ENCODE peak calls at places on chromosomes 12 and 14, in seven cellular contexts. H is mesendoderm, F is H9, C is IMR-90, O is neuronal stem cell, M is H1, J is trophoblast cell. E is an unnamed sample.

GRCh38 chr12:124185970-124186686 is 108.8 kb upstream of the RFLNA start:
- DNase-seq in H (no peak), F (no peak), C (no peak), O (peak), M (no peak), J (no peak), E (no peak)

GRCh38 chr14:38469156-38469555 is 213.3 kb upstream of the CLEC14A start:
- DNase-seq in H (no peak), F (no peak), C (peak), O (no peak), M (no peak), J (no peak), E (peak)

GRCh38 chr14:69712637-69713088 is 54.3 kb upstream of the SRSF5 start:
- DNase-seq in H (peak), F (peak), C (no peak), O (no peak), M (no peak), J (no peak), E (no peak)

GRCh38 chr14:70955543-70956480 is 48.6 kb downstream of the PCNX1 start:
- DNase-seq in H (peak), F (no peak), C (peak), O (no peak), M (no peak), J (peak), E (peak)

GRCh38 chr12:93408813-93409212 is 31.1 kb downstream of the NUDT4 start:
- DNase-seq in H (no peak), F (no peak), C (no peak), O (no peak), M (no peak), J (peak), E (no peak)

GRCh38 chr12:104866286-104866685 is 91.8 kb downstream of the SLC41A2 start:
- DNase-seq in H (no peak), F (no peak), C (peak), O (no peak), M (no peak), J (no peak), E (no peak)

GRCh38 chr14:24246765-24247212 is 4.4 kb upstream of the TINF2 start:
- DNase-seq in H (no peak), F (no peak), C (peak), O (no peak), M (no peak), J (no peak), E (peak)

GRCh38 chr14:104296388-104297312 is 158.3 kb downstream of the KIF26A start:
- DNase-seq in H (no peak), F (peak), C (no peak), O (no peak), M (no peak), J (no peak), E (no peak)

GRCh38 chr12:95151821-95152220 is 65.4 kb downstream of the FGD6 start:
- DNase-seq in H (no peak), F (no peak), C (no peak), O (no peak), M (no peak), J (no peak), E (no peak)

GRCh38 chr14:52315355-52315718 is 1.2 kb downstream of the PTGER2 start:
- DNase-seq in H (peak), F (no peak), C (peak), O (no peak), M (no peak), J (peak), E (peak)

GRCh38 chr12:82708507-82708906 is 21.8 kb downstream of the TMTC2 start:
- DNase-seq in H (peak), F (peak), C (no peak), O (no peak), M (peak), J (no peak), E (no peak)

GRCh38 chr12:106178582-106178981 is 39.8 kb upstream of the NUAK1 start:
- DNase-seq in H (peak), F (peak), C (no peak), O (peak), M (no peak), J (peak), E (no peak)

GRCh38 chr14:29810064-29810463 is 117.6 kb downstream of the PRKD1 start:
- DNase-seq in H (no peak), F (no peak), C (no peak), O (no peak), M (no peak), J (no peak), E (no peak)

GRCh38 chr12:94969424-94969823 is 34.1 kb downstream of the NDUFA12 start:
- DNase-seq in H (no peak), F (no peak), C (no peak), O (no peak), M (no peak), J (no peak), E (no peak)

GRCh38 chr12:51759175-51759574 is 89.3 kb downstream of the FIGNL2 start:
- DNase-seq in H (no peak), F (no peak), C (peak), O (no peak), M (no peak), J (no peak), E (peak)

GRCh38 chr12:93361159-93361919 is 16.4 kb upstream of the NUDT4 start:
- DNase-seq in H (peak), F (no peak), C (peak), O (no peak), M (no peak), J (peak), E (no peak)

GRCh38 chr14:102279688-102280348 is 25.1 kb downstream of the MOK start:
- DNase-seq in H (peak), F (no peak), C (peak), O (no peak), M (no peak), J (peak), E (peak)

GRCh38 chr14:23202001-23202400 is 18.5 kb upstream of the SLC7A8 start:
- DNase-seq in H (no peak), F (no peak), C (no peak), O (no peak), M (no peak), J (no peak), E (no peak)

GRCh38 chr12:70068743-70069142 is 174.5 kb upstream of the CNOT2 start:
- DNase-seq in H (no peak), F (no peak), C (no peak), O (no peak), M (no peak), J (no peak), E (no peak)

GRCh38 chr14:73712540-73713141 is 1.5 kb downstream of the PNMA1 start:
- DNase-seq in H (peak), F (peak), C (peak), O (peak), M (no peak), J (no peak), E (no peak)

GRCh38 chr12:18224745-18225144 is 36.6 kb upstream of the PIK3C2G start:
- DNase-seq in H (peak), F (no peak), C (peak), O (peak), M (peak), J (peak), E (peak)

GRCh38 chr12:51118706-51119105 is 35.3 kb upstream of the CSRNP2 start:
- DNase-seq in H (peak), F (no peak), C (peak), O (no peak), M (no peak), J (peak), E (no peak)

GRCh38 chr14:87944987-87945604 is 47.9 kb downstream of the GALC start:
- DNase-seq in H (peak), F (no peak), C (peak), O (peak), M (no peak), J (peak), E (peak)

GRCh38 chr14:69994002-69994401 is 114.8 kb downstream of the SMOC1 start:
- DNase-seq in H (no peak), F (no peak), C (peak), O (no peak), M (no peak), J (no peak), E (no peak)

GRCh38 chr14:104112609-104113571 is 25.5 kb upstream of the KIF26A start:
- DNase-seq in H (no peak), F (no peak), C (no peak), O (no peak), M (no peak), J (no peak), E (no peak)

GRCh38 chr14:51277753-51278415 is 37.8 kb downstream of the TMX1 start:
- DNase-seq in H (no peak), F (no peak), C (no peak), O (no peak), M (no peak), J (no peak), E (no peak)

GRCh38 chr12:47712171-47712570 is 6.3 kb upstream of the RPAP3 start:
- DNase-seq in H (no peak), F (peak), C (no peak), O (no peak), M (no peak), J (no peak), E (no peak)

GRCh38 chr12:26114720-26115406 is 10.0 kb downstream of the BHLHE41 start:
- DNase-seq in H (no peak), F (no peak), C (no peak), O (no peak), M (no peak), J (no peak), E (no peak)

GRCh38 chr14:53306267-53306721 is 153.2 kb upstream of the DDHD1 start:
- DNase-seq in H (peak), F (peak), C (peak), O (peak), M (peak), J (peak), E (peak)

GRCh38 chr14:39318574-39318973 is 84.9 kb downstream of the MIA2 start:
- DNase-seq in H (no peak), F (no peak), C (peak), O (no peak), M (no peak), J (no peak), E (no peak)

GRCh38 chr14:75752907-75753594 is 92.0 kb downstream of the TTLL5 start:
- DNase-seq in H (no peak), F (no peak), C (peak), O (no peak), M (no peak), J (no peak), E (no peak)

GRCh38 chr14:80385340-80385739 is 174.0 kb upstream of the DIO2 start:
- DNase-seq in H (no peak), F (no peak), C (no peak), O (no peak), M (no peak), J (no peak), E (no peak)

GRCh38 chr14:31510222-31510621 is 22.4 kb upstream of the GPR33 start:
- DNase-seq in H (peak), F (no peak), C (peak), O (no peak), M (no peak), J (peak), E (peak)

GRCh38 chr14:38040411-38040810 is 167.3 kb upstream of the SSTR1 start:
- DNase-seq in H (no peak), F (no peak), C (no peak), O (no peak), M (no peak), J (no peak), E (peak)

GRCh38 chr14:76929927-76930326 is 98.6 kb downstream of the IRF2BPL start:
- DNase-seq in H (peak), F (no peak), C (no peak), O (no peak), M (no peak), J (peak), E (peak)

GRCh38 chr12:14852880-14853279 is 9.6 kb upstream of the ART4 start:
- DNase-seq in H (no peak), F (no peak), C (no peak), O (no peak), M (no peak), J (no peak), E (no peak)

GRCh38 chr12:14853966-14854365 is 10.6 kb upstream of the ART4 start:
- DNase-seq in H (no peak), F (no peak), C (no peak), O (no peak), M (no peak), J (peak), E (no peak)

GRCh38 chr12:14858513-14858912 is 15.2 kb upstream of the ART4 start:
- DNase-seq in H (no peak), F (no peak), C (no peak), O (no peak), M (no peak), J (no peak), E (no peak)

GRCh38 chr12:14850929-14851663 is 7.8 kb upstream of the ART4 start:
- DNase-seq in H (no peak), F (no peak), C (no peak), O (no peak), M (no peak), J (no peak), E (no peak)

DNA sequence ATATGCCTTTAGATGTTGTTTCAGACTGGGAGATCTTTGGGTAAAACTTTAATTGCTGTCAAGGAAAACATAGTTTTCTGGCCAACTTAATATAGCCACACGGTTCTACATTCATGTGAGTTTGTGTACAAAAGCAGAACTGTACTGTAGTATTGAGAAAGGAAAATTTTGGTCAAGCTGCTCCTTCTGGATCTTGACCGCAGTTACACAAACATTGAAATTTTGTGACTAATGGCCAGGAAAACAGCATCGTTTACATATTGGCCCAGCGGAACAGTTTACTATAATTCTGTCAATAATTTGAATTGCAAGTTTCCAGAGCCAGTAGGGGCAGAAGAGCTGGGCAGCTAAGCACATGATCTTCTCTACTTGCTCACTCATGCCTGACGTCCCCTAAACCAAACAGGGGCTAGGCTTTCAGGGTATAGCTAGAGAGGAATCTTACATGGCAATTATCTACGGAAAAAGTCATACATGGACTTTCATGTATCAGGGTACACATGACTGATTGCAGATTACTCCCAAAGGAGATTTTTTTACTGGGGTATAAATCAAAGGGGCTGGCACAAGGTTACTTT is 11.3 kb upstream of the ART4 start:
- DNase-seq in H (no peak), F (no peak), C (peak), O (no peak), M (no peak), J (peak), E (peak)
- H3K4me2 ChIP-seq in H (no peak), F (no peak), C (no peak), O (no peak), M (no peak), J (no peak), E (no peak)

GRCh38 chr14:62001988-62002387 is 239.8 kb downstream of the SNAPC1 start:
- DNase-seq in H (no peak), F (no peak), C (no peak), O (no peak), M (no peak), J (no peak), E (no peak)

GRCh38 chr14:62002636-62003035 is 240.4 kb downstream of the SNAPC1 start:
- DNase-seq in H (no peak), F (no peak), C (peak), O (no peak), M (no peak), J (no peak), E (peak)

GRCh38 chr14:61992139-61992538 is 229.9 kb downstream of the SNAPC1 start:
- DNase-seq in H (no peak), F (no peak), C (no peak), O (peak), M (no peak), J (peak), E (no peak)

GRCh38 chr14:61994589-61994988 is 232.4 kb downstream of the SNAPC1 start:
- DNase-seq in H (no peak), F (no peak), C (no peak), O (no peak), M (no peak), J (no peak), E (no peak)

GRCh38 chr14:61997146-61997545 is 234.9 kb downstream of the SNAPC1 start:
- DNase-seq in H (no peak), F (no peak), C (peak), O (no peak), M (no peak), J (no peak), E (no peak)
- H2BK5ac ChIP-seq in H (no peak), F (no peak), C (peak), O (no peak), M (no peak), J (no peak), E (no peak)

GRCh38 chr12:53996188-53996885 is 3.6 kb upstream of the HOXC9 start:
- DNase-seq in H (no peak), F (no peak), C (no peak), O (no peak), M (no peak), J (no peak), E (no peak)
- H3K4me2 ChIP-seq in H (no peak), F (peak), C (peak), O (no peak), M (peak), J (no peak), E (peak)

GRCh38 chr14:79101388-79101787 is 931.2 kb downstream of the NRXN3 start:
- DNase-seq in H (no peak), F (no peak), C (no peak), O (no peak), M (no peak), J (no peak), E (no peak)
- H2BK5ac ChIP-seq in H (no peak), F (no peak), C (no peak), O (no peak), M (no peak), J (no peak), E (no peak)

GRCh38 chr12:25001311-25001710 is 52.4 kb upstream of the BCAT1 start:
- DNase-seq in H (no peak), F (no peak), C (peak), O (no peak), M (no peak), J (no peak), E (peak)
- H3K4me2 ChIP-seq in H (no peak), F (no peak), C (no peak), O (no peak), M (no peak), J (no peak), E (no peak)

DNA sequence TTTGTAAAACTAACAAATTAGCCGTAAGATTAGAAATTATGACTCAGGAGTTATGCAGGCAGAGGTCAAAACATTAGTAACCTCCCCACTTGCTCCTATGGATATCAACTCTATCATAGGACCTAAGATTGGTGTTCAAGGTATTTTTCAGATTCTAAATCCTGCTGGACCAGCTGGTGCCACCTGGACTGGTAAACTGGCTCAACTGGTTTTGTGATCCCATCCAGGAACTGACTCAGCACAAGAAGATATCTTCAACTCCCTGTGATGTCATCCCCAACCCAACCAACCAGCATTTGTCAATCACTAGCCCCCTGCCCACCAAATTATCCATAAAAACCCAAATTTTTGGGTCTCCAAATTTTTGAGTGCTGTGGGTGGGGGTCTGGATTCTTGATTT is 98.1 kb upstream of the OR4E1 start:
- DNase-seq in H (peak), F (no peak), C (no peak), O (no peak), M (no peak), J (peak), E (no peak)
- H2BK5ac ChIP-seq in H (no peak), F (no peak), C (no peak), O (no peak), M (no peak), J (peak), E (no peak)

GRCh38 chr14:59925797-59926196 is 5.9 kb downstream of the LRRC9 start:
- DNase-seq in H (no peak), F (no peak), C (no peak), O (no peak), M (no peak), J (no peak), E (no peak)
- H3K4me2 ChIP-seq in H (no peak), F (no peak), C (no peak), O (no peak), M (no peak), J (no peak), E (no peak)

GRCh38 chr12:24977060-24977459 is 28.2 kb upstream of the BCAT1 start:
- DNase-seq in H (no peak), F (no peak), C (no peak), O (no peak), M (no peak), J (no peak), E (no peak)
- H2BK5ac ChIP-seq in H (no peak), F (no peak), C (no peak), O (no peak), M (no peak), J (no peak), E (no peak)